ENCODE peak calls at places on chromosomes 13 and 19, in nine cellular contexts. W, I, H, E, V, K, Y, Z and Q are unnamed samples.

GRCh38 chr19:6062961-6063575 is 47.2 kb downstream of the RFX2 start:
- DNase-seq in W (no peak), I (no peak), H (no peak), E (no peak), V (no peak), K (no peak), Y (no peak), Z (no peak), Q (no peak)

GRCh38 chr13:73984949-73985691 is 149.1 kb downstream of the KLF12 start:
- DNase-seq in W (no peak), I (no peak), H (no peak), E (peak), V (no peak), K (no peak), Y (no peak), Z (no peak), Q (no peak)

GRCh38 chr19:9645466-9645865 is 24.4 kb upstream of the ZNF561 start:
- DNase-seq in W (no peak), I (no peak), H (no peak), E (no peak), V (no peak), K (no peak), Y (peak), Z (no peak), Q (no peak)

GRCh38 chr19:52351512-52351911 is 15.5 kb downstream of the ZNF610 start:
- DNase-seq in W (no peak), I (no peak), H (no peak), E (no peak), V (no peak), K (no peak), Y (no peak), Z (no peak), Q (no peak)

GRCh38 chr13:42649761-42650289 is 75.9 kb downstream of the TNFSF11 start:
- DNase-seq in W (peak), I (no peak), H (no peak), E (no peak), V (no peak), K (no peak), Y (no peak), Z (no peak), Q (no peak)

GRCh38 chr19:49442793-49443365 is 1.6 kb upstream of the SLC17A7 start:
- DNase-seq in W (peak), I (peak), H (peak), E (peak), V (peak), K (no peak), Y (peak), Z (peak), Q (peak)

GRCh38 chr19:57452307-57452706 is 4.6 kb downstream of the VN1R1 start:
- DNase-seq in W (no peak), I (no peak), H (no peak), E (no peak), V (no peak), K (no peak), Y (no peak), Z (no peak), Q (no peak)

GRCh38 chr13:107770541-107770940 is 444.8 kb downstream of the LIG4 start:
- DNase-seq in W (no peak), I (no peak), H (no peak), E (no peak), V (no peak), K (no peak), Y (no peak), Z (no peak), Q (no peak)

GRCh38 chr13:28173793-28174192 is 35.4 kb downstream of the PAN3 start:
- DNase-seq in W (no peak), I (no peak), H (no peak), E (no peak), V (peak), K (no peak), Y (peak), Z (peak), Q (no peak)

GRCh38 chr13:111493468-111493867 is 173.0 kb downstream of the TEX29 start:
- DNase-seq in W (no peak), I (no peak), H (no peak), E (no peak), V (no peak), K (no peak), Y (no peak), Z (no peak), Q (peak)

GRCh38 chr13:46893820-46894533 is 2.9 kb downstream of the HTR2A start:
- DNase-seq in W (peak), I (peak), H (peak), E (peak), V (peak), K (peak), Y (peak), Z (no peak), Q (peak)

GRCh38 chr19:50803633-50804419 is 13.6 kb downstream of the ACP4 start:
- DNase-seq in W (no peak), I (no peak), H (no peak), E (no peak), V (no peak), K (no peak), Y (peak), Z (no peak), Q (no peak)

GRCh38 chr19:58571575-58571947 is 1.6 kb downstream of the MZF1 start:
- DNase-seq in W (no peak), I (no peak), H (peak), E (no peak), V (no peak), K (no peak), Y (no peak), Z (no peak), Q (peak)

GRCh38 chr19:32717496-32717895 is 2.1 kb upstream of the TDRD12 start:
- DNase-seq in W (no peak), I (no peak), H (no peak), E (no peak), V (no peak), K (no peak), Y (no peak), Z (no peak), Q (no peak)

GRCh38 chr13:45598597-45598996 is 16.9 kb downstream of the ERICH6B start:
- DNase-seq in W (no peak), I (no peak), H (no peak), E (no peak), V (no peak), K (no peak), Y (no peak), Z (no peak), Q (no peak)

GRCh38 chr19:50551713-50552187 is 16.5 kb downstream of the LRRC4B start:
- DNase-seq in W (no peak), I (no peak), H (no peak), E (no peak), V (no peak), K (no peak), Y (no peak), Z (no peak), Q (no peak)

GRCh38 chr19:53094749-53095575 is 8.3 kb downstream of the ZNF160 start:
- DNase-seq in W (no peak), I (no peak), H (no peak), E (no peak), V (no peak), K (no peak), Y (no peak), Z (no peak), Q (no peak)

GRCh38 chr13:27481766-27482165 is 31.4 kb upstream of the MTIF3 start:
- DNase-seq in W (peak), I (peak), H (peak), E (peak), V (peak), K (no peak), Y (peak), Z (no peak), Q (peak)

GRCh38 chr19:51136891-51137551 is 5.1 kb upstream of the SIGLEC7 start:
- DNase-seq in W (no peak), I (no peak), H (no peak), E (no peak), V (no peak), K (no peak), Y (no peak), Z (no peak), Q (no peak)

GRCh38 chr19:45710731-45711130 is 18.3 kb downstream of the QPCTL start:
- DNase-seq in W (no peak), I (no peak), H (no peak), E (no peak), V (no peak), K (no peak), Y (no peak), Z (no peak), Q (no peak)

GRCh38 chr19:17197666-17198065 is 17.5 kb upstream of the USE1 start:
- DNase-seq in W (no peak), I (no peak), H (no peak), E (no peak), V (no peak), K (no peak), Y (no peak), Z (no peak), Q (no peak)

GRCh38 chr19:46428278-46429141 is at the start of gene PNMA8C:
- DNase-seq in W (peak), I (peak), H (peak), E (peak), V (no peak), K (peak), Y (no peak), Z (no peak), Q (peak)

GRCh38 chr19:6745965-6746364 is 6.5 kb downstream of the TRIP10 start:
- DNase-seq in W (no peak), I (no peak), H (no peak), E (no peak), V (no peak), K (no peak), Y (no peak), Z (no peak), Q (no peak)

GRCh38 chr13:104584481-104584880 is 1518.3 kb upstream of the SLC10A2 start:
- DNase-seq in W (peak), I (no peak), H (no peak), E (no peak), V (no peak), K (no peak), Y (no peak), Z (no peak), Q (no peak)

GRCh38 chr13:43758834-43759233 is 27.9 kb downstream of the ENOX1 start:
- DNase-seq in W (no peak), I (no peak), H (no peak), E (no peak), V (no peak), K (no peak), Y (no peak), Z (no peak), Q (no peak)

GRCh38 chr13:19622189-19622588 is 11.3 kb upstream of the MPHOSPH8 start:
- DNase-seq in W (no peak), I (no peak), H (no peak), E (no peak), V (no peak), K (no peak), Y (no peak), Z (no peak), Q (no peak)

DNA sequence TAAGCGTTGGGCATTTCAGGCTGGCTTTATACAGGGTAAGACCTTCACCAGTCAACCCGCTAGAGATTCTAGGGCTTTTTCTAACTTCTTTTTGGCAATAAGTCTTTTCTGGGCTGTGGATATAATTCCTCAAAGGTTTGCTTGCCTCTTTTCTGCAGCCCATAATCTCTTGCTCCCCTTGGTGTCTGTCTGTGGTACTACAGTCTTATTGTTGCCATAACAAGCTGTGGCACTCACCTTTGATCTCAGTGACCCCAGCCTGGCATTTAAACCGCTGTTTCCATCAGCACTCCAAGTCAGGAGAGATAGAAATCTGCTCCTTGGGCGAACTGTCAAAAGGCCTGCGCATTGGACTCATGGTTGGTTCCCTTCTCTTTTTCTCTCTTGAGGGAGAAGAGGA is 14.5 kb upstream of the MPHOSPH8 start:
- DNase-seq in W (peak), I (peak), H (no peak), E (no peak), V (no peak), K (no peak), Y (peak), Z (no peak), Q (no peak)
- H3K27ac ChIP-seq in W (no peak), I (no peak), H (no peak), E (no peak), V (no peak), K (no peak), Y (no peak), Z (no peak), Q (no peak)

DNA sequence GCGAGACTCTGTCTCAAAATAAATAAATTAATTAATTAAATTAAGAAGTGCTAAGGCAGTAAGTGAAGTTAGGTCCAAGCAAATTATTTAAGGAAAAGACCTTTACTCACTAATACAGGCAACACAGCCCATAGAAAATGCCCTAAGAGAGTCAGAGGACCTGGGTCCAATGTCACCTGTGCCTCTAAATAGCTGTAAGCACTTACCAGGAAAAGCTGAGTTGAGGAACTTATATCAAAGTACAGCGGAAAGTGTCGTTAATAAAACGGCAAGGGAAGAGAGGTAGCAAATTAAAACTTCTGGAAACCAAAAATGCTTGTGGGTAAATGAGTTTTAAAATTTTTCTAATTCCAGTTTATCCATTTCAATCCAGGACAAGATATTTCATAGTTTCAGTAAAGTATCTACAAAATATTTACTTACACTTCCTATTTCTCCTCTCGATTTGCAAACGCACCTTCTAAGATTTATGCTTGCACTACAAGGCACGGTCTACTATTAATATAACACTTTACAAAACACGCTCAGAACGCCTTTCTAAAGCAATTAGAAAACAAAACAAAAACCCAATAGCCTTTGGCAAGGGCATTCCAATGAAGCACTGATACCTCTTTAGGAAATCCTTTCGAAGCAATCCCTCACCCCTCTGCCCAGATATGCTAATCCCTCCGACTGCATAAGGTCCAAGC is 967 bp downstream of the VPS36 start:
- DNase-seq in W (no peak), I (no peak), H (no peak), E (no peak), V (peak), K (no peak), Y (no peak), Z (no peak), Q (no peak)
- H3K27ac ChIP-seq in W (peak), I (peak), H (peak), E (peak), V (peak), K (peak), Y (peak), Z (peak), Q (peak)

DNA sequence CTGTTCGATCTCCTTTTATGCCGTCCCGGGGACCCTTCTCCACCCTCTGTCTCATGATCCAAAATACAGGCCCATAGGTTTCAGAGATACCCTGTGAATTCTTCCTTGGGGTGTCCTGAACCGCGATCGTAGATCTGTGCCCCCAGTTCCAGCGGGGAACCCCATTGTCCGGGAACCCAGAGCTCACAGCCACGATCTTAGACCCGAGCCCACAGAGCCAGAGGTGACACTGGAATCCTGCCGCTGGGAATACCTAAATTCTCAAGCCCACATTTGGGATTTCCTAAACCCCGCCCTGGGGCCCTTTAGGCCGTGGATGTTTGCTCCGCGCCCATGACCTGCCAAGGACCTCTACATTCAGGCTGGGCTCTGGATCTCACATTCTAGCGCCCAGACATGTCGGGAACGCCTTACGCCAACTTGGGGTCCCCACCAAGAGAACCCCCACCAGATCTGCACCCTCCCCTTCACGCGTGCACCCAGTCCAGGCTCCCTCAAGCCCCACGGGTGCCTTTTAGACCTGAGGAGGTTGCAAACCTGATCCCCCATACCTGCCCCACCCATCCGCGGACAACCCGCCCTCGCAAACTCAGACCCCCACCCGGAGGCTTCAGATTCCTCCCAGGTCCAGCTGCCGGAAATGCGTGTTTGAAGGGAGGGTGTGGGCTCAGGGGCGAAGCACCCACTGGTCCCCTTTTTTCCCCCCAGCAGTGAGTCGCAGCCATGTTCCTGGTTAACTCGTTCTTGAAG is 598 bp downstream of the CAPNS1 start:
- DNase-seq in W (peak), I (peak), H (peak), E (peak), V (peak), K (no peak), Y (peak), Z (no peak), Q (peak)
- H3K27ac ChIP-seq in W (peak), I (peak), H (peak), E (peak), V (peak), K (peak), Y (peak), Z (peak), Q (peak)

GRCh38 chr13:32989331-32989730 is 26.9 kb upstream of the KL start:
- DNase-seq in W (no peak), I (no peak), H (no peak), E (no peak), V (no peak), K (no peak), Y (no peak), Z (no peak), Q (no peak)
- H3K27ac ChIP-seq in W (no peak), I (no peak), H (no peak), E (no peak), V (no peak), K (no peak), Y (no peak), Z (no peak), Q (no peak)

GRCh38 chr19:54209058-54209747 is 8.5 kb downstream of the RPS9 start:
- DNase-seq in W (no peak), I (peak), H (peak), E (no peak), V (no peak), K (no peak), Y (peak), Z (no peak), Q (no peak)
- H3K27ac ChIP-seq in W (peak), I (peak), H (peak), E (peak), V (peak), K (peak), Y (peak), Z (no peak), Q (peak)

GRCh38 chr13:93146584-93147292 is 79.9 kb upstream of the GPC6 start:
- DNase-seq in W (peak), I (no peak), H (no peak), E (no peak), V (peak), K (no peak), Y (peak), Z (no peak), Q (no peak)
- H3K27ac ChIP-seq in W (no peak), I (no peak), H (no peak), E (no peak), V (no peak), K (no peak), Y (no peak), Z (no peak), Q (no peak)

GRCh38 chr19:1423445-1424181 is 14.6 kb upstream of the RPS15 start:
- DNase-seq in W (no peak), I (no peak), H (no peak), E (no peak), V (no peak), K (no peak), Y (no peak), Z (no peak), Q (no peak)
- H3K27ac ChIP-seq in W (no peak), I (no peak), H (no peak), E (no peak), V (no peak), K (no peak), Y (no peak), Z (no peak), Q (no peak)

GRCh38 chr19:19111967-19112580 is 26.2 kb downstream of the TMEM161A start:
- DNase-seq in W (no peak), I (no peak), H (no peak), E (no peak), V (no peak), K (no peak), Y (no peak), Z (no peak), Q (no peak)
- H3K27ac ChIP-seq in W (no peak), I (no peak), H (no peak), E (no peak), V (no peak), K (no peak), Y (no peak), Z (no peak), Q (no peak)